ENCODE peak calls at places on chromosomes 16 and 17, in five cellular contexts. Y is psoas muscle, B is prostate gland, F is heart left ventricle, J is Karpas-422. T is an unnamed sample. For H3K27me3, the result is how much of the 10 kb centered on the place peaks cover.

GRCh38 chr17:57879437-57880085 is 29.7 kb upstream of the MRPS23 start:
- DNase-seq in B (peak), F (no peak), Y (peak), J (no peak), T (no peak)

GRCh38 chr17:28385037-28385797 is 13.7 kb downstream of the SARM1 start:
- DNase-seq in J (no peak), B (no peak), Y (no peak), F (no peak), T (no peak)

GRCh38 chr17:40319651-40320550 is 10.9 kb downstream of the RARA start:
- DNase-seq in J (no peak), F (no peak), B (no peak), Y (peak), T (peak)

GRCh38 chr16:77556203-77556602 is 121.4 kb upstream of the ADAMTS18 start:
- DNase-seq in B (no peak), Y (no peak), F (no peak), J (no peak), T (no peak)

GRCh38 chr16:2979669-2980226 is 498 bp downstream of the PKMYT1 start:
- DNase-seq in J (peak), B (no peak), F (no peak), Y (no peak), T (peak)

GRCh38 chr17:74860229-74860998 is 729 bp upstream of the GRIN2C start:
- DNase-seq in B (no peak), J (no peak), F (no peak), Y (no peak), T (peak)

GRCh38 chr17:40727447-40728231 is 24.1 kb upstream of the KRT24 start:
- DNase-seq in B (no peak), Y (no peak), F (no peak), J (no peak), T (no peak)

GRCh38 chr17:20235747-20236146 is 226.6 kb downstream of the SPECC1 start:
- DNase-seq in F (no peak), Y (no peak), B (no peak), J (no peak), T (no peak)

GRCh38 chr17:55383771-55384679 is 37.6 kb downstream of the MMD start:
- DNase-seq in F (no peak), Y (no peak), B (no peak), J (no peak), T (peak)

GRCh38 chr17:17141279-17141678 is 64.9 kb downstream of the PLD6 start:
- DNase-seq in Y (peak), F (no peak), J (no peak), B (no peak), T (peak)

GRCh38 chr16:50208460-50208931 is 55.4 kb downstream of the TENT4B start:
- DNase-seq in F (no peak), B (no peak), Y (no peak), J (peak), T (no peak)

GRCh38 chr17:50513501-50513900 is 5.3 kb downstream of the MYCBPAP start:
- DNase-seq in Y (no peak), F (no peak), B (no peak), J (no peak), T (no peak)

GRCh38 chr16:85332175-85332574 is 219.9 kb upstream of the CIBAR2 start:
- DNase-seq in B (no peak), Y (no peak), J (no peak), F (no peak), T (no peak)

GRCh38 chr16:85333337-85333736 is 221.1 kb upstream of the CIBAR2 start:
- DNase-seq in Y (no peak), F (peak), J (no peak), B (no peak), T (peak)

GRCh38 chr16:85333744-85334640 is 221.7 kb upstream of the CIBAR2 start:
- DNase-seq in F (peak), B (no peak), Y (no peak), J (no peak), T (peak)

GRCh38 chr16:85335584-85336492 is 223.6 kb upstream of the CIBAR2 start:
- DNase-seq in J (peak), B (no peak), F (peak), Y (no peak), T (no peak)

DNA sequence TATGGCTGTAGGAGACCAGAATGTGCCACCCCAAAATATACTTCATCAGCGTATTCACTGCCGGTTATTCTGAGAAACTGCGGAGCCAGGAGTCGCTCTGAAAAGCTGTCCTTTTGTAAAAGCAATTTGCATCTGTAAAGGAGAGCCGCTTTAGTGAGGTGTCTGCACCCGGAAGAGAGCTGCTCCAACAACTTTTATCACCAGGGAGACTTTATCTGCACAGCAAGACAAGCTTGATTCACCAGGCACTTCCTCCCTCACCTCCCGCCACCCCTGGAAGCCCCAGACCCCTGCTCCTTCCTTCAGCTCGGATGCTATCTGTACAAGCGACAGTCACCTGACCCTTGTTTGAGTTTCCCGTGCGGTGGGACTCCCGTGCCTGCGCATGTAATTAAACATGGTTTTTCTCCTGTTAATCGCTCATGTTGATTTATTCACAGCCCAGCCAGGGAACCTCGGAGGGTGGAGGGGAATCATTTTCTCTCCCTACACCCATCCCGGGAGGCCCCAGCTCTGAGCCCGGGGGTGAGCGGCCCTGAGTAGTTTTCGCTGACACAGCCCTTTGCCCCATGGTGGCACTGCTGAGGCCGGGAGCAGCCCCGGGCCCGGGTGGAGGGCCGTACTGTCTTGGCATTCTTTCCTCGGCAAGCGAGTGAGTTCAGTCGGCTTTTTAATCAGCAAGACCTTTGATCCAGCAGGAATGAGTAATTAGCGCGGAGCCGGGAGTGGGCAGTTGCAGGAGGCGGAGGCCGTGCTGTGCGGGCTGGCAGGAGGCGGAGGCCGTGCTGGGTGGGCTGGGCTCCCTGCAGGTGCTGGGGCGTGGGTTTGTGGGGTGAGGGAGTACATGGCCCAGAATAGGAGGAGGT is 222.7 kb upstream of the CIBAR2 start:
- DNase-seq in J (no peak), F (peak), B (peak), Y (no peak), T (no peak)
- H3K4me3 ChIP-seq in J (no peak), F (peak), B (no peak), Y (no peak), T (no peak)

GRCh38 chr16:57940382-57940966 is 30.5 kb downstream of the CNGB1 start:
- DNase-seq in F (no peak), Y (no peak), J (no peak), B (no peak), T (no peak)

GRCh38 chr16:57938484-57938883 is 32.4 kb downstream of the CNGB1 start:
- DNase-seq in B (no peak), F (no peak), J (no peak), Y (no peak), T (no peak)

GRCh38 chr16:57937861-57938260 is 33.1 kb downstream of the CNGB1 start:
- DNase-seq in B (no peak), F (no peak), J (no peak), Y (no peak), T (no peak)

GRCh38 chr16:57939872-57940224 is 31.1 kb downstream of the CNGB1 start:
- DNase-seq in J (no peak), Y (no peak), F (no peak), B (no peak), T (no peak)

GRCh38 chr16:57938936-57939871 is 31.7 kb downstream of the CNGB1 start:
- DNase-seq in B (peak), F (peak), J (no peak), Y (peak), T (peak)
- H3K27ac ChIP-seq in B (peak), F (peak), J (no peak), Y (no peak), T (no peak)

GRCh38 chr16:13333336-13333735 is 431.9 kb downstream of the SHISA9 start:
- DNase-seq in Y (no peak), F (no peak), J (no peak), B (no peak), T (no peak)

GRCh38 chr16:13332713-13333255 is 431.4 kb downstream of the SHISA9 start:
- DNase-seq in B (no peak), J (no peak), Y (no peak), F (no peak), T (no peak)

GRCh38 chr16:13337482-13337881 is 436.1 kb downstream of the SHISA9 start:
- DNase-seq in F (no peak), J (no peak), B (no peak), Y (no peak), T (no peak)

GRCh38 chr16:13335894-13336293 is 434.5 kb downstream of the SHISA9 start:
- DNase-seq in B (no peak), Y (no peak), J (no peak), F (no peak), T (no peak)

DNA sequence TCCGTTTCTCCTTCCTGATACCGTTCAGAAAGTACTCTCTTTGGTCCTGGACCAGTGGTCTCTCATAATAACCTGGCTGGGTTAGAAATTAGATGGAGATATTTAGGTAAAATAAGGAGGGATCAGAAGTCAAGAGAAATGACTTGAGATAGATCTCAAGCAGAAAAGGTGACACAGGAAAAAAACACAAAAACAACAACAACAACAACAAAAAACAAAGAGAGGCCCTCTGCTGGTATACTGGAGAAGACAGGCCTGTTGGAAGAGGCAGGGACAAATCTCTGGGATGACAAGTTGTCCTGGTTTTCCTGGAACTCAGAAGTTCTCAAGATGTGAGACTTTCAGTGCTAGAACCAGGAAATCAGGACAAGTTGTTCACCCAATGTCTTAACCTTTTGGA is 430.5 kb downstream of the SHISA9 start:
- DNase-seq in B (no peak), Y (no peak), J (no peak), F (no peak), T (no peak)
- H3K27me3 ChIP-seq in B (under half), Y (under half), J (under half), F (under half), T (under half)

GRCh38 chr17:30333503-30334240 is at the start of gene TMIGD1:
- DNase-seq in J (no peak), F (no peak), B (peak), Y (no peak), T (no peak)
- H3K4me3 ChIP-seq in J (no peak), F (no peak), B (no peak), Y (no peak), T (no peak)

GRCh38 chr16:716250-716607 is 1.3 kb downstream of the METRN start:
- DNase-seq in F (no peak), J (no peak), B (no peak), Y (no peak), T (peak)
- H3K27ac ChIP-seq in F (no peak), J (peak), B (no peak), Y (no peak), T (no peak)

GRCh38 chr16:85995591-85996461 is 96.9 kb downstream of the IRF8 start:
- DNase-seq in B (no peak), Y (no peak), J (no peak), F (no peak), T (no peak)
- H3K27me3 ChIP-seq in B (under half), Y (under half), J (under half), F (under half), T (under half)

GRCh38 chr16:10616744-10617640 is 36.6 kb upstream of the EMP2 start:
- DNase-seq in F (peak), Y (peak), B (peak), J (no peak), T (peak)
- H3K4me3 ChIP-seq in F (no peak), Y (no peak), B (no peak), J (no peak), T (no peak)

T was measured in right cardiac atrium.